ENCODE peak calls at places on chromosomes 12 and 14, in seven cellular contexts. I is H1, M is H9, L is mesendoderm, K is mesenchymal stem cell, H is IMR-90, G is trophoblast cell. Y is an unnamed sample. For H3K4me1, the result is how much of the 10 kb centered on the place peaks cover.

GRCh38 chr12:69130064-69130463 is 109.3 kb upstream of the CPSF6 start:
- DNase-seq in I (no peak), L (no peak), M (no peak), H (no peak), G (no peak), K (no peak), Y (no peak)

GRCh38 chr12:94261119-94261518 is 112.7 kb downstream of the PLXNC1 start:
- DNase-seq in H (no peak), L (peak), G (no peak), I (no peak), M (peak), K (no peak), Y (peak)

GRCh38 chr14:95216013-95216412 is 58.7 kb upstream of the DICER1 start:
- DNase-seq in M (no peak), H (no peak), K (no peak), L (no peak), I (no peak), G (no peak), Y (no peak)

GRCh38 chr14:36664322-36665193 is 2.9 kb downstream of the PAX9 start:
- DNase-seq in M (no peak), L (no peak), I (no peak), H (no peak), G (no peak), K (no peak), Y (no peak)

GRCh38 chr12:85626031-85626781 is 210.0 kb downstream of the RASSF9 start:
- DNase-seq in L (no peak), I (no peak), M (no peak), H (peak), G (no peak), K (peak), Y (no peak)

GRCh38 chr14:61342486-61342885 is 21.1 kb downstream of the PRKCH start:
- DNase-seq in L (no peak), H (no peak), I (no peak), G (no peak), M (no peak), K (no peak), Y (no peak)

GRCh38 chr12:29242921-29243431 is 93.9 kb downstream of the FAR2 start:
- DNase-seq in G (no peak), K (peak), H (no peak), L (peak), M (no peak), I (no peak), Y (no peak)

GRCh38 chr12:19409376-19409775 is 29.9 kb upstream of the AEBP2 start:
- DNase-seq in H (no peak), G (no peak), K (no peak), M (no peak), L (peak), I (no peak), Y (no peak)

GRCh38 chr12:68259318-68259940 is 6.0 kb upstream of the IL22 start:
- DNase-seq in L (no peak), M (no peak), K (peak), I (no peak), H (peak), G (no peak), Y (no peak)

GRCh38 chr14:55802986-55803431 is 223.0 kb downstream of the KTN1 start:
- DNase-seq in I (no peak), G (no peak), L (no peak), M (no peak), K (peak), H (peak), Y (no peak)

GRCh38 chr12:111072299-111072698 is 151.9 kb upstream of the MYL2 start:
- DNase-seq in G (no peak), K (no peak), H (no peak), I (no peak), L (no peak), M (no peak), Y (no peak)

GRCh38 chr12:106308611-106309010 is 6.1 kb downstream of the TCP11L2 start:
- DNase-seq in M (no peak), I (no peak), G (no peak), K (no peak), L (no peak), H (no peak), Y (no peak)

GRCh38 chr12:6090786-6091185 is 33.7 kb downstream of the VWF start:
- DNase-seq in L (no peak), H (peak), M (no peak), G (no peak), I (no peak), K (no peak), Y (no peak)

GRCh38 chr14:37753459-37753858 is 158.0 kb downstream of the TTC6 start:
- DNase-seq in K (no peak), H (no peak), I (no peak), G (no peak), L (no peak), M (no peak), Y (no peak)

GRCh38 chr14:78848234-78848820 is 678.2 kb downstream of the NRXN3 start:
- DNase-seq in L (peak), I (peak), M (peak), H (peak), K (peak), G (peak), Y (peak)

GRCh38 chr14:94775082-94775874 is 5.4 kb upstream of the GSC start:
- DNase-seq in G (no peak), K (no peak), L (peak), H (no peak), M (peak), I (no peak), Y (no peak)

GRCh38 chr14:30873308-30874119 is 845 bp upstream of the COCH start:
- DNase-seq in I (no peak), H (no peak), G (no peak), L (no peak), K (no peak), M (no peak), Y (no peak)

GRCh38 chr12:63264629-63265028 is 113.6 kb upstream of the AVPR1A start:
- DNase-seq in G (no peak), L (no peak), K (no peak), H (no peak), I (no peak), M (no peak), Y (no peak)

GRCh38 chr12:76920182-76921014 is 41.6 kb upstream of the CSRP2 start:
- DNase-seq in L (no peak), G (no peak), I (no peak), K (no peak), H (no peak), M (no peak), Y (no peak)

GRCh38 chr12:122087431-122088180 is 9.1 kb downstream of the MLXIP start:
- DNase-seq in M (no peak), H (no peak), K (no peak), L (no peak), I (no peak), G (no peak), Y (no peak)

GRCh38 chr12:28866715-28867503 is 282.2 kb upstream of the FAR2 start:
- DNase-seq in I (no peak), L (no peak), H (no peak), K (peak), M (no peak), G (no peak), Y (no peak)

GRCh38 chr12:90621927-90622326 is 333.0 kb downstream of the CCER1 start:
- DNase-seq in K (peak), L (no peak), I (no peak), M (no peak), H (peak), G (no peak), Y (no peak)

GRCh38 chr14:71582705-71583104 is 349.5 kb upstream of the RGS6 start:
- DNase-seq in I (no peak), L (no peak), K (peak), H (peak), G (no peak), M (no peak), Y (no peak)

GRCh38 chr12:53097564-53098353 is at the start of gene IGFBP6:
- DNase-seq in K (peak), L (peak), G (no peak), M (peak), I (peak), H (peak), Y (peak)

GRCh38 chr12:98758331-98758730 is 113.2 kb downstream of the APAF1 start:
- DNase-seq in I (no peak), H (peak), K (no peak), G (no peak), M (peak), L (no peak), Y (no peak)

GRCh38 chr12:46485853-46486252 is 113.3 kb upstream of the SLC38A2 start:
- DNase-seq in K (no peak), M (no peak), L (no peak), I (no peak), H (no peak), G (no peak), Y (no peak)

GRCh38 chr12:104522985-104523719 is 66.4 kb downstream of the CHST11 start:
- DNase-seq in H (no peak), G (no peak), M (no peak), I (no peak), K (no peak), L (no peak), Y (no peak)

GRCh38 chr14:64817631-64818030 is 62.1 kb downstream of the SPTB start:
- DNase-seq in H (no peak), G (no peak), K (no peak), M (no peak), L (no peak), I (no peak), Y (no peak)

GRCh38 chr12:7075931-7076330 is 15.4 kb downstream of the C1S start:
- DNase-seq in G (no peak), M (no peak), K (peak), L (no peak), I (no peak), H (peak), Y (no peak)

GRCh38 chr12:65209655-65210043 is 40.3 kb downstream of the LEMD3 start:
- DNase-seq in L (no peak), M (no peak), G (no peak), H (no peak), K (no peak), I (no peak), Y (no peak)

GRCh38 chr14:88168498-88169165 is 154.4 kb downstream of the KCNK10 start:
- DNase-seq in M (peak), H (peak), I (peak), K (peak), G (peak), L (peak), Y (no peak)

GRCh38 chr14:35576260-35576659 is 42.3 kb downstream of the INSM2 start:
- DNase-seq in I (no peak), G (no peak), M (no peak), K (no peak), H (peak), L (no peak), Y (no peak)

GRCh38 chr12:76422878-76423438 is 74.7 kb upstream of the BBS10 start:
- DNase-seq in H (peak), L (peak), G (no peak), K (peak), I (no peak), M (no peak), Y (no peak)

GRCh38 chr14:91249841-91250616 is 5.5 kb upstream of the GPR68 start:
- DNase-seq in M (peak), H (no peak), K (peak), I (no peak), L (peak), G (no peak), Y (no peak)

GRCh38 chr12:47711448-47711847 is 5.6 kb upstream of the RPAP3 start:
- DNase-seq in G (no peak), K (no peak), M (peak), L (no peak), I (no peak), H (no peak), Y (no peak)

GRCh38 chr12:21476949-21477348 is 24.5 kb downstream of the RECQL start:
- DNase-seq in H (peak), G (no peak), K (peak), M (no peak), I (no peak), L (no peak), Y (no peak)

DNA sequence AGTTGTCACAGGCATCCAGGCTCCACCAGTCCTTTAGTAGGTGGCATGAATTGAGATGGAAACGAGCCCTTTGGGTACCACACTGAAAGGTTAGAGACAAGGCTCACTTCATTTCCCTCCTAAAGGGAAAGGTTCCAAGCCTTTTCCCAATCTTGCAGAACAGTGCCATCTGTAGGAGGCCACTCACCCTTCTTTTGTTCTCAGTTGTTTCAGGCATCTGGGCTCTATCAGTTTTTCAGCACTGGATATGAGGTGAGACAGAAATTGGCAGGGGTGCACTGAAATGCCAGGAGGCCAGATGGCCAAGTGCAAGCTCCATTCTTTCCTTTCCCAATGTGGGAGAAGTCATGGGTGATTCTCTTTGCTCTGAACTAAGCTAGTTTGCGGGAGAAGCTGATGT is 15.2 kb downstream of the FBXO33 start:
- DNase-seq in G (no peak), M (peak), I (no peak), L (peak), H (no peak), K (no peak), Y (no peak)
- H2AK5ac ChIP-seq in G (no peak), M (no peak), I (no peak), L (no peak), H (no peak), K (no peak), Y (no peak)

GRCh38 chr12:124044809-124045321 is 71.8 kb downstream of the ZNF664 start:
- DNase-seq in M (no peak), K (no peak), I (no peak), L (peak), H (no peak), G (no peak), Y (no peak)

GRCh38 chr12:124044021-124044420 is 71.0 kb downstream of the ZNF664 start:
- DNase-seq in I (no peak), H (no peak), K (no peak), G (no peak), M (no peak), L (no peak), Y (no peak)

GRCh38 chr12:124047045-124047566 is 74.1 kb downstream of the ZNF664 start:
- DNase-seq in M (no peak), G (no peak), I (no peak), L (no peak), H (no peak), K (no peak), Y (no peak)

GRCh38 chr12:124046206-124046740 is 73.3 kb downstream of the ZNF664 start:
- DNase-seq in K (no peak), L (no peak), M (no peak), G (no peak), I (no peak), H (no peak), Y (no peak)

DNA sequence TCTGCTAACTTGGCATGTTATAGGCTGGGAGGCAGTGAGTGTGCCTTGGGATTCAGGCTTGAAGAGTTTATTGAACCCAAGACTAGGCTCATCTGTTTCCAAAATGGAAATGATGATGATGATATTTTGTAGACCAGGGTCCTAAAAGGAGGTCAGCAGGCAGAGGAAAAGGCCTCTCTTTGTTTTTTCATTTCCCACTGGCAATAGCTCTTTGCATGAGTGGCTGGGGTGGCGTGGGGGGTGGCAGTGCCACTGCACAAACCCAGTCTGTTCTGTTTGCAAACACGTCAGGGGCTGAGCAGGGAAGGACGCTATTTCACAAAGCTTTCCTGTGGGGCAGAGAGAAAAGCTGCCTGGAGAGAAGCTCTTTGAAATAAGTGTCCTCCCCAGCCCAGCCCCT is 72.7 kb downstream of the ZNF664 start:
- DNase-seq in L (no peak), H (no peak), K (no peak), I (no peak), M (no peak), G (no peak), Y (no peak)
- H3K4me1 ChIP-seq in L (under half), H (under half), K (under half), I (under half), M (under half), G (under half), Y (under half)

DNA sequence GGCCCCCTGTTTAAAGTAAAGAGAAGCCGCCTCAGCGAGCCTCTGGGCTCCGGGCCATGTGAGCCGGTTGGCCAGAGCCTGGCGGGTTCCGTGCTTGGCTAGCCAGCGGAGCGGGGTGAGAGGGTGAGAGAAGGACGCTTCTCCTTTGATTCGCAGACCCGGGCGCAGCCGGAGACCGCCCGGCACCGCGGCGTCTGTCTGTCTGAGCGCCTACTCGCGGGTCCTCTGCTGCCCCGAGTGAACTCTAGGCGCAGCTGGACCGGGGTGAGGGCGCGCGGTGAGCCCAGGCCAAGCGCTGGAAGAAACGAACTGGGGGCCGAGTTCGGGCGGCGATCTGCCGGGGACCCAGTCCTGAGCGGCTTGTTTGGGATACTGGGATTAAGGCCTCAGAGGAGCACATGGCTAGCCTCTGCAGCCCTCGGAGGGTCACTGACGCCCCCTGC is 41.4 kb upstream of the TBX5 start:
- DNase-seq in H (no peak), K (no peak), L (peak), I (peak), M (peak), G (no peak), Y (no peak)
- H2AK5ac ChIP-seq in H (no peak), K (no peak), L (no peak), I (no peak), M (no peak), G (no peak), Y (no peak)

GRCh38 chr14:77603654-77604270 is 12.7 kb downstream of the SPTLC2 start:
- DNase-seq in H (no peak), I (no peak), K (peak), M (no peak), L (no peak), G (no peak), Y (no peak)

GRCh38 chr14:77605392-77605978 is 11.0 kb downstream of the SPTLC2 start:
- DNase-seq in M (no peak), G (no peak), I (no peak), L (no peak), H (no peak), K (no peak), Y (no peak)

GRCh38 chr14:77599894-77600293 is 16.5 kb downstream of the SPTLC2 start:
- DNase-seq in G (no peak), L (no peak), K (no peak), M (no peak), H (no peak), I (no peak), Y (no peak)

GRCh38 chr14:77601846-77602609 is 14.4 kb downstream of the SPTLC2 start:
- DNase-seq in I (no peak), H (no peak), K (no peak), M (no peak), L (no peak), G (no peak), Y (no peak)

DNA sequence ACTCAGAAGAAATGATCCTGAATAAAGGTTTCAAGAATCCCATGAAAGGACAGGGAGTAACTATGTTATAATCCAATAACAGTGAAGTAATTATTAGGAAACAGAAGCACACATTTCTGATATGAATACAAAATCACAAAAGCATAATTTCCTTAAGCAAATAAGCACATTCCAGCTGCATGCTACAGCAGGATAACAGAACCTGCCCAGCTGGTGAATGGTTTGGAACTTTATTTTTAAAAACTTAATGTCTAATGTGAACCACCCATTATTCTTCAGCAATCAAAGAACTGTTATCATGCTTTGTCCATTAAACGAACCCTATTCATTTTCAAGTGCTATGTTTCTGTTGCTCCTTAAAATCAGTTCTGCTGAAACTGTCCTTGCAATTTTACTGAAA is 13.4 kb downstream of the SPTLC2 start:
- DNase-seq in K (no peak), M (no peak), I (no peak), L (no peak), H (peak), G (no peak), Y (no peak)
- H3K4me1 ChIP-seq in K (under half), M (under half), I (under half), L (under half), H (under half), G (under half), Y (under half)

GRCh38 chr14:89675590-89675989 is 258.6 kb upstream of the FOXN3 start:
- DNase-seq in M (no peak), G (no peak), L (no peak), H (no peak), I (no peak), K (no peak), Y (no peak)
- H2AK5ac ChIP-seq in M (no peak), G (no peak), L (no peak), H (no peak), I (no peak), K (no peak), Y (no peak)

DNA sequence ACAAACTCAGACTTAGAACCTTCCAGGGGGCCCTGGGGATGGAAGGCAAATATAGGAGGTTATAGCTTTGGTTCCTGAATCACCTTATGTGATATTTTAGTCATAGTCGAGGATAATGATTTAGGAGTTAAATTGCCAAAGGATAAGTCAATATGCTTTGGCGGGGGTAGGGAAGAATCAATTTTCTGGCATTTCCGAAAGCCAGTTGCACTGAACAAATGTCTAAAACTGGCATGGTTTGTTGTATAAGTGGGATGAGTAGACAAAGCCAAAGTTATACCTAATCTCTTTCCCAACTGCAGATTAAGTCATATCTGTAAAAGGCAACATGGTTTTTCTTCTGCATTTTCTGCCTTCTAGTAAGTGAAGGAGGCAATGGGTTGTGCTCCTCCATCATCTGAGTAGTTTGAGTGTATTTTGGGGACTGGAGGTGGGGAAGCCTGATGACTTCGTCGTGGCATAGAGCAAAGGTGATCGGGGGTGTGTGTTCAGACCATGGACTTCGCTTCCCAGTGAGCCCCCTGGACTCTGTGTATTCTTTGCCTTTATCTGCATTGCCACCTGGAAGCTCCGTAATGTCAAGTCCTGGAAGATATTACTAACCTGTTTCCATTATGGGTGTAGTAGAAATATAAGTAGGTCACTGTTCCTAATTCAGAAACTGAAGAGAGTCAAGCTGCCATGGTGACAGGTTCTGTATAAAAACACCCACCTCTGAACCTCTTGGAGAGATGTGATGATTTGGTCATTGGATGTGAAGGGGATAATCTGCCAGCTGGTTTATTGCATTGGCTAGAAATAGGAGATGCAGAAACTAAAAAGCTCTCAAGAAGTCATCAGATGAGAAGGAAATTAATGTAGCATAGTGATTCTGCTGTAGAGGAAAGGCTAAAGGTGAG is 24.5 kb downstream of the PPFIBP1 start:
- DNase-seq in I (no peak), L (no peak), G (no peak), M (no peak), K (no peak), H (no peak), Y (no peak)
- H3K4me1 ChIP-seq in I (under half), L (under half), G (under half), M (under half), K (under half), H (under half), Y (under half)

Y was measured in neuronal stem cell.